ENCODE peak calls at places on chromosomes 7 and 10, in nine cellular contexts. O is A549, E is adrenal gland, I is H1, P is HCT116, M is uterus, B is body of pancreas, Q is ovary, L is stomach. G is an unnamed sample. For H3K4me1, the result is how much of the 10 kb centered on the place peaks cover.

GRCh38 chr10:64286533-64286932 is 765.3 kb downstream of the REEP3 start:
- DNase-seq in O (no peak), E (no peak), I (no peak), P (no peak), M (no peak), B (no peak), Q (no peak), L (no peak), G (no peak)

GRCh38 chr7:25633420-25633819 is 405.1 kb upstream of the NPVF start:
- DNase-seq in O (no peak), E (no peak), I (no peak), P (no peak), M (no peak), B (no peak), Q (no peak), L (no peak), G (no peak)

GRCh38 chr7:105768898-105769507 is 107.4 kb downstream of the ATXN7L1 start:
- DNase-seq in O (no peak), E (no peak), I (no peak), P (no peak), M (no peak), B (no peak), Q (no peak), L (no peak), G (no peak)

GRCh38 chr7:93620057-93620456 is 45.5 kb upstream of the CALCR start:
- DNase-seq in O (no peak), E (no peak), I (no peak), P (no peak), M (no peak), B (no peak), Q (no peak), L (no peak), G (no peak)

GRCh38 chr7:158442260-158442659 is 145.4 kb downstream of the PTPRN2 start:
- DNase-seq in O (peak), E (no peak), I (no peak), P (peak), M (no peak), B (no peak), Q (no peak), L (no peak), G (no peak)

GRCh38 chr10:29486466-29486865 is 148.3 kb downstream of the SVIL start:
- DNase-seq in O (no peak), E (no peak), I (no peak), P (no peak), M (no peak), B (no peak), Q (no peak), L (no peak), G (peak)

GRCh38 chr7:25752967-25753791 is 398.8 kb upstream of the NFE2L3 start:
- DNase-seq in O (no peak), E (no peak), I (no peak), P (no peak), M (no peak), B (no peak), Q (no peak), L (no peak), G (no peak)

GRCh38 chr7:116258734-116259133 is 48.4 kb downstream of the TES start:
- DNase-seq in O (peak), E (peak), I (no peak), P (peak), M (peak), B (peak), Q (no peak), L (no peak), G (no peak)

GRCh38 chr7:159026271-159027047 is 118.2 kb downstream of the VIPR2 start:
- DNase-seq in O (no peak), E (no peak), I (no peak), P (no peak), M (no peak), B (no peak), Q (no peak), L (peak), G (no peak)

GRCh38 chr7:142111509-142111908 is at the start of gene MGAM2:
- DNase-seq in O (no peak), E (no peak), I (no peak), P (no peak), M (no peak), B (no peak), Q (no peak), L (no peak), G (no peak)

GRCh38 chr10:69801094-69801433 is 642 bp upstream of the COL13A1 start:
- DNase-seq in O (peak), E (peak), I (no peak), P (peak), M (no peak), B (peak), Q (peak), L (peak), G (no peak)

GRCh38 chr7:75963383-75963995 is 30.9 kb downstream of the TMEM120A start:
- DNase-seq in O (no peak), E (peak), I (no peak), P (no peak), M (no peak), B (no peak), Q (peak), L (no peak), G (no peak)

GRCh38 chr10:46234431-46235060 is 52.3 kb upstream of the ANTXRL start:
- DNase-seq in O (no peak), E (no peak), I (no peak), P (no peak), M (peak), B (no peak), Q (peak), L (peak), G (peak)

GRCh38 chr10:96468845-96469244 is 44.9 kb downstream of the TLL2 start:
- DNase-seq in O (no peak), E (no peak), I (no peak), P (no peak), M (no peak), B (no peak), Q (no peak), L (no peak), G (no peak)

GRCh38 chr7:129433823-129434171 is 435 bp upstream of the STRIP2 start:
- DNase-seq in O (peak), E (no peak), I (no peak), P (peak), M (no peak), B (no peak), Q (no peak), L (no peak), G (no peak)

GRCh38 chr10:4984971-4985594 is 18.6 kb downstream of the AKR1C2 start:
- DNase-seq in O (no peak), E (no peak), I (no peak), P (no peak), M (no peak), B (peak), Q (no peak), L (no peak), G (no peak)

GRCh38 chr7:101557421-101557820 is 71.7 kb downstream of the MYL10 start:
- DNase-seq in O (no peak), E (no peak), I (no peak), P (no peak), M (peak), B (no peak), Q (no peak), L (no peak), G (peak)

GRCh38 chr7:134922730-134923704 is 63.3 kb upstream of the AGBL3 start:
- DNase-seq in O (no peak), E (no peak), I (no peak), P (no peak), M (no peak), B (no peak), Q (no peak), L (no peak), G (no peak)

GRCh38 chr7:137689761-137690160 is 157.0 kb downstream of the DGKI start:
- DNase-seq in O (no peak), E (no peak), I (no peak), P (no peak), M (no peak), B (no peak), Q (no peak), L (no peak), G (no peak)
- H3K4me1 ChIP-seq in O (under half), E (under half), I (under half), P (under half), M (under half), B (under half), Q (under half), L (under half), G (under half)

DNA sequence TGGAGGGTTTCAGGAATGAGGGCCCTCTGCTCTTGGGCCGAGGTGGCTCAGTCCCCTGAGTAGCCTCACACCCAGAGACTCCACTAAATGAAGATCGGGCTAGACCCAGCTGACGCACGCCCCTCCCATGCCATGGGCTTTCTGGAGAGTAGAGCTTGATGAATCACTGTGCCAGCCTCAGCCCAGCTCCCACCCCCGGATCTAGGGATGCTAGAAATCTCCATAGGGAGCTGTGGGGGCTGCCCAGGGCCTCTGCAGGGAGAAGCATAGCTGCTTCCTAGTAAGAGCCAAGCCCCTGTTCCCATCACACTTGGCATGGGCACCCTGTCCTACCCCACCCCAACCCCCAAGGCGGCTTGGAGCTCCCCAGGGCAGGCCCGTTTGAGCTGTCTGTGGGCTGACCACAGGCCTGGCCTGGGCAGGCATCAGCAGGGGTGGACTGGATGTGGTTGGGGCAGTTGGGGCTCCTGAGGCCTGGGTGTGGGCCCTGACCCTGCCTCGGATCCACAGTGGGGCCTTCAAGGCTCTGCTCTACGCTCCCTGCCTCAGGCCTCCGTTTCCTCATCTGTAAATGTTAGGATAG is 121.2 kb downstream of the ZMIZ1 start:
- DNase-seq in O (no peak), E (no peak), I (no peak), P (no peak), M (no peak), B (no peak), Q (no peak), L (no peak), G (no peak)
- H3K27ac ChIP-seq in O (peak), E (peak), I (no peak), P (no peak), M (peak), B (no peak), Q (peak), L (peak), G (peak)

GRCh38 chr10:132329565-132330485 is 2.2 kb upstream of the LRRC27 start:
- DNase-seq in O (peak), E (no peak), I (no peak), P (no peak), M (no peak), B (no peak), Q (no peak), L (no peak), G (no peak)

GRCh38 chr10:132331259-132331955 is 586 bp upstream of the LRRC27 start:
- DNase-seq in O (peak), E (no peak), I (no peak), P (no peak), M (no peak), B (no peak), Q (no peak), L (no peak), G (no peak)

GRCh38 chr10:132333386-132333785 is 1.4 kb downstream of the LRRC27 start:
- DNase-seq in O (no peak), E (no peak), I (no peak), P (no peak), M (no peak), B (no peak), Q (no peak), L (no peak), G (no peak)

GRCh38 chr10:132330486-132330833 is 1.5 kb upstream of the LRRC27 start:
- DNase-seq in O (no peak), E (no peak), I (no peak), P (no peak), M (no peak), B (no peak), Q (no peak), L (no peak), G (no peak)

DNA sequence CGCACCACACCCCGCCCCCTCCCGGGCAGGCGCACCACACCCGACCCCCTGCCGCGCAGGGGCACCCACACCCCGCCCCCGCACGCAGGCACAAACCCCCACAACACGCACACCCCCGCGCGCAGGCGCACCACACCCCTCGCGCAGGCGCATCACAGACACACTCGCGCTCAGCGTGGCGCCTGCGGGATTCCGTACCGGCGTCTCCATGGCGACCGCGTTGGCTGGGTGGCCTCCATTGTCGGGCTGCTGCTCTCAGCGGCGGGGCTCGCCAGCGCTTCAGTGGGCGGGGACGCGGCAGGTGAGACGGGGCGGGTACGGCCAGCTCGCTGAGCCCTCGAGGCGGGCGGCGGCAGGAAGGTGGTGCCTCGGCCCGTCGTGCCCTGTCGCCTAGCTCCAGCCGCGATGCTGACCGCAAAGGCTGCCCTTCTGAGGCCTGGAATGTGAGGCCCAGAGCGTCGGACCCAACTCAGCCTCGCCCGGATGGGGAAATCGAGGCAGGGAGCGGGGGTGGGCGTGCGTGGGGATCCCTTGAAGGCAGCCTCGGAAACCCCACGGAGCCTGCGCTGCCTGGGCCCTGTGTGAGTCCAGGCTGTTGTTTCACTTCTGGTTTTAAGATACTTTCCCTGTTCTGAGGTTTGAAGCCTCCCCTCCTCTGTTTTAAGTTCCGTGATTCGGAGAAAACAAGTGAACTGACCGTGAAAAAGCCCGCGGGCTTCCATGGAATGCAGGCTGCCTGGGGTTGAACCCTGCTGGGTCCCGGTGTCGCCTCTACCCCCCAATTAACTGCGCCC is at the start of gene LRRC27:
- DNase-seq in O (peak), E (peak), I (peak), P (peak), M (peak), B (peak), Q (peak), L (peak), G (peak)
- TF ChIP-seq POLR2A in O (peak), E (no peak), I (peak), P (no peak), M (peak), B (peak), Q (no peak), L (no peak), G (no peak)

DNA sequence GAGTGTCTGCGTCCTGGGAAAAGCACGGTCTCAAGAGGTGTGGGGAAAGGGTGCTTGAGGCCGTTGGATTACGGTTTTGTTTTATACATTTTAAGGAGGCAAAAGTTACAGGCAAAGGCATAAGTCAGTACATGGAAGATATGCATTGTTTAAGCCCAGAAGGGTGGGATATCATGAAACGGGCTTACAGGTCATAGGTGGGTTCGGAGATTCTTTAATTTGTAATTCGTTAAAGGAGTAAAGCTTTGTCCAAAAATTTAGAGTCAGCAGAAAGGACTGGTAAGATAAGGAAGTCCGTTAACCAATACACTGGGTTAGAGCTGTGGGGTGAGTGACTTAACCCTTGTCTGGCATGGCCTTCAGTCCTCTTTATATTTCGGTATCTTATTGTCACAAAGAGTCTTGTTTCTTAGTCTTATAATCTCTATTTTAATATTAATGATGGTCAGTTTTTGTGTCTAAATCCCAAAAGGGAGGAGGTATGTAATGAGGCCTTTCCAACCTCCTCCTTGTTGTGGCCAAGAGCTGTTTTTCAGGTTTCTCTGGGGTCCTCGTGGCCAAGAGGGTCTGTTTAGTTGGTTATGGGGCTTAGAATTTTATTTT is 12.7 kb downstream of the TSPAN14 start:
- DNase-seq in O (no peak), E (no peak), I (no peak), P (no peak), M (no peak), B (no peak), Q (no peak), L (no peak), G (no peak)
- H3K4me1 ChIP-seq in O (half or more), E (half or more), I (under half), P (half or more), M (under half), B (half or more), Q (under half), L (half or more), G (half or more)

DNA sequence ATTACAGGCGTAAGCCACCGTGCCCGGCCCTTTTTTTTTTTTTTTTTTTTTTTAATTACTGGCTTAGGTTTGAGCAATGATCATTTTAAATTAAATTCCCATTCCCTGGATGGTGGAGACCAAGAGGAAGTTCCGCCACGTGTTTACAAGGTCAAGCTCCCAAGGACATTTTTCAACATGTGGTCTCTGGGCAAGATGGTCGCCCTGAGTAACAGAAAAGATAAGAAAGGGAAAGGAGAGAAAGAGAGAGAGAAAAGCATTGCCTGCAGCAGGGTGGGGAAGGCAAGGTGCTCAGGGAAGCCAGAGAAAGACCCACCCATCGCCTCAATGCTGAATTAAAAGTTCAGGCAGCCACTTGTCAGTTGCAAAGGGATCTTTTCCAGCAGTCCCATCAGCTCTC is 45.2 kb upstream of the CHST3 start:
- DNase-seq in O (no peak), E (no peak), I (no peak), P (no peak), M (no peak), B (no peak), Q (no peak), L (no peak), G (no peak)
- H3K27ac ChIP-seq in O (peak), E (no peak), I (no peak), P (no peak), M (no peak), B (no peak), Q (no peak), L (no peak), G (no peak)

DNA sequence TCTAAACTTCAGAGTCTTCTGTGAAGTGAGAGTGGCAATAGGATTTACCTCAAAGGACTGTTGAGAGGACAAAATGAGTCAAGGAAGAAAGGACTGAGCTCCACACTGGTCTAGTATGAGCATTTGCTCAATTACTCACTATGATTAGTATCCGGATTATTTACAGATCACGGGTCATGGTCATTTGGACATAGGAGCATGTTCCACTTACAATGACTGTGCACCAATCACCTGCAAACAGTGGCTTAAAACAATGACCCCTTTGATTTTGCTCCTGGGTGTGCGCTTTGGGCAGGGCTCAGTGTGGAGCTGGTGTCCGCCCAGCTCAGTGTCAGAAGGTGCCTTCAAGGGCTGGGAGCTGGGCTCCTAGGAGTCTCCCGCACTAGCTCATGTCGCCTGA is 225.4 kb downstream of the TCERG1L start:
- DNase-seq in O (no peak), E (no peak), I (no peak), P (no peak), M (no peak), B (no peak), Q (no peak), L (no peak), G (no peak)
- TF ChIP-seq POLR2A in O (no peak), E (no peak), I (no peak), P (no peak), M (no peak), B (no peak), Q (no peak), L (no peak), G (no peak)